ENCODE peak calls at places on chromosomes 1 and 21, in ten cellular contexts. One of them, this sample, is unnamed.

GRCh38 chr1:68454534-68454933 is 4.8 kb upstream of the RPE65 start:
- DNase-seq in endothelial cell: no peak
- DNase-seq in ACHN: no peak
- DNase-seq in glutamatergic neuron: no peak
- DNase-seq in fibroblast of the aortic adventitia: no peak
- DNase-seq in neuronal stem cell: no peak
- DNase-seq in activated CD8-positive, alpha-beta memory T cell treated with anti-CD3 and anti-CD28 coated beads, Interleukin-2, amount 50 U/mL, for 4 hours: no peak
- DNase-seq in GM06990: no peak
- DNase-seq in lung microvascular endothelial cell: no peak
- DNase-seq in AG04450: no peak
- DNase-seq in this sample: no peak

GRCh38 chr1:221715321-221716169 is 26.3 kb downstream of the DUSP10 start:
- DNase-seq in endothelial cell: no peak
- DNase-seq in ACHN: no peak
- DNase-seq in glutamatergic neuron: peak; percentile 31
- DNase-seq in fibroblast of the aortic adventitia: no peak
- DNase-seq in neuronal stem cell: no peak
- DNase-seq in activated CD8-positive, alpha-beta memory T cell treated with anti-CD3 and anti-CD28 coated beads, Interleukin-2, amount 50 U/mL, for 4 hours: no peak
- DNase-seq in GM06990: no peak
- DNase-seq in lung microvascular endothelial cell: peak; percentile 64
- DNase-seq in AG04450: peak; percentile 42
- DNase-seq in this sample: no peak

GRCh38 chr1:208101661-208102431 is 142.3 kb downstream of the PLXNA2 start:
- DNase-seq in endothelial cell: no peak
- DNase-seq in ACHN: no peak
- DNase-seq in glutamatergic neuron: no peak
- DNase-seq in fibroblast of the aortic adventitia: peak; percentile 83
- DNase-seq in neuronal stem cell: peak; percentile 48
- DNase-seq in activated CD8-positive, alpha-beta memory T cell treated with anti-CD3 and anti-CD28 coated beads, Interleukin-2, amount 50 U/mL, for 4 hours: no peak
- DNase-seq in GM06990: no peak
- DNase-seq in lung microvascular endothelial cell: peak; percentile 82
- DNase-seq in AG04450: no peak
- DNase-seq in this sample: no peak

GRCh38 chr1:198638894-198639319 is at the start of gene PTPRC:
- DNase-seq in endothelial cell: no peak
- DNase-seq in ACHN: no peak
- DNase-seq in glutamatergic neuron: no peak
- DNase-seq in fibroblast of the aortic adventitia: no peak
- DNase-seq in neuronal stem cell: no peak
- DNase-seq in activated CD8-positive, alpha-beta memory T cell treated with anti-CD3 and anti-CD28 coated beads, Interleukin-2, amount 50 U/mL, for 4 hours: no peak
- DNase-seq in GM06990: peak; percentile 71
- DNase-seq in lung microvascular endothelial cell: no peak
- DNase-seq in AG04450: no peak
- DNase-seq in this sample: no peak

GRCh38 chr1:5297199-5297877 is 642.9 kb downstream of the AJAP1 start:
- DNase-seq in endothelial cell: no peak
- DNase-seq in ACHN: no peak
- DNase-seq in glutamatergic neuron: no peak
- DNase-seq in fibroblast of the aortic adventitia: no peak
- DNase-seq in neuronal stem cell: no peak
- DNase-seq in activated CD8-positive, alpha-beta memory T cell treated with anti-CD3 and anti-CD28 coated beads, Interleukin-2, amount 50 U/mL, for 4 hours: no peak
- DNase-seq in GM06990: no peak
- DNase-seq in lung microvascular endothelial cell: no peak
- DNase-seq in AG04450: no peak
- DNase-seq in this sample: no peak

GRCh38 chr1:201488817-201489581 is 17.9 kb downstream of the CSRP1 start:
- DNase-seq in endothelial cell: no peak
- DNase-seq in ACHN: peak; percentile 96
- DNase-seq in glutamatergic neuron: no peak
- DNase-seq in fibroblast of the aortic adventitia: peak; percentile 95
- DNase-seq in neuronal stem cell: no peak
- DNase-seq in activated CD8-positive, alpha-beta memory T cell treated with anti-CD3 and anti-CD28 coated beads, Interleukin-2, amount 50 U/mL, for 4 hours: no peak
- DNase-seq in GM06990: no peak
- DNase-seq in lung microvascular endothelial cell: peak; percentile 85
- DNase-seq in AG04450: peak; percentile 78
- DNase-seq in this sample: no peak

GRCh38 chr1:108670131-108670773 is 9.4 kb upstream of the HENMT1 start:
- DNase-seq in endothelial cell: no peak
- DNase-seq in ACHN: no peak
- DNase-seq in glutamatergic neuron: no peak
- DNase-seq in fibroblast of the aortic adventitia: no peak
- DNase-seq in neuronal stem cell: no peak
- DNase-seq in activated CD8-positive, alpha-beta memory T cell treated with anti-CD3 and anti-CD28 coated beads, Interleukin-2, amount 50 U/mL, for 4 hours: no peak
- DNase-seq in GM06990: no peak
- DNase-seq in lung microvascular endothelial cell: no peak
- DNase-seq in AG04450: no peak
- DNase-seq in this sample: no peak

GRCh38 chr21:36265431-36265830 is 54.6 kb upstream of the MORC3 start:
- DNase-seq in endothelial cell: no peak
- DNase-seq in ACHN: no peak
- DNase-seq in glutamatergic neuron: no peak
- DNase-seq in fibroblast of the aortic adventitia: no peak
- DNase-seq in neuronal stem cell: no peak
- DNase-seq in activated CD8-positive, alpha-beta memory T cell treated with anti-CD3 and anti-CD28 coated beads, Interleukin-2, amount 50 U/mL, for 4 hours: no peak
- DNase-seq in GM06990: no peak
- DNase-seq in lung microvascular endothelial cell: no peak
- DNase-seq in AG04450: no peak
- DNase-seq in this sample: no peak

GRCh38 chr1:106055900-106056299 is 1000.6 kb upstream of the PRMT6 start:
- DNase-seq in endothelial cell: no peak
- DNase-seq in ACHN: no peak
- DNase-seq in glutamatergic neuron: no peak
- DNase-seq in fibroblast of the aortic adventitia: no peak
- DNase-seq in neuronal stem cell: no peak
- DNase-seq in activated CD8-positive, alpha-beta memory T cell treated with anti-CD3 and anti-CD28 coated beads, Interleukin-2, amount 50 U/mL, for 4 hours: no peak
- DNase-seq in GM06990: no peak
- DNase-seq in lung microvascular endothelial cell: no peak
- DNase-seq in AG04450: no peak
- DNase-seq in this sample: no peak

GRCh38 chr1:6157132-6157527 is 23.0 kb downstream of the CHD5 start:
- DNase-seq in endothelial cell: no peak
- DNase-seq in ACHN: peak; percentile 8
- DNase-seq in glutamatergic neuron: no peak
- DNase-seq in fibroblast of the aortic adventitia: no peak
- DNase-seq in neuronal stem cell: no peak
- DNase-seq in activated CD8-positive, alpha-beta memory T cell treated with anti-CD3 and anti-CD28 coated beads, Interleukin-2, amount 50 U/mL, for 4 hours: no peak
- DNase-seq in GM06990: no peak
- DNase-seq in lung microvascular endothelial cell: no peak
- DNase-seq in AG04450: no peak
- DNase-seq in this sample: no peak

GRCh38 chr1:172654535-172654934 is 4.4 kb upstream of the FASLG start:
- DNase-seq in endothelial cell: no peak
- DNase-seq in ACHN: peak; percentile 60
- DNase-seq in glutamatergic neuron: no peak
- DNase-seq in fibroblast of the aortic adventitia: peak; percentile 69
- DNase-seq in neuronal stem cell: no peak
- DNase-seq in activated CD8-positive, alpha-beta memory T cell treated with anti-CD3 and anti-CD28 coated beads, Interleukin-2, amount 50 U/mL, for 4 hours: no peak
- DNase-seq in GM06990: no peak
- DNase-seq in lung microvascular endothelial cell: no peak
- DNase-seq in AG04450: peak; percentile 24
- DNase-seq in this sample: no peak

GRCh38 chr21:42746240-42746592 is 92.8 kb downstream of the PDE9A start:
- DNase-seq in endothelial cell: no peak
- DNase-seq in ACHN: no peak
- DNase-seq in glutamatergic neuron: no peak
- DNase-seq in fibroblast of the aortic adventitia: no peak
- DNase-seq in neuronal stem cell: no peak
- DNase-seq in activated CD8-positive, alpha-beta memory T cell treated with anti-CD3 and anti-CD28 coated beads, Interleukin-2, amount 50 U/mL, for 4 hours: no peak
- DNase-seq in GM06990: no peak
- DNase-seq in lung microvascular endothelial cell: no peak
- DNase-seq in AG04450: no peak
- DNase-seq in this sample: no peak

This sample was measured in cerebellar nuclear complex.